ENCODE peak calls at places on chromosomes 7 and 10, in seven cellular contexts. One of them, this sample, is unnamed. For H3K36me3 and H3K4me1, the result is how much of the 10 kb centered on the place peaks cover.

GRCh38 chr7:40059057-40059456 is 75.4 kb downstream of the MPLKIP start:
- DNase-seq in mesendoderm: peak
- DNase-seq in SK-N-SH: no peak
- DNase-seq in effector memory CD4-positive, alpha-beta T cell: no peak
- DNase-seq in upper lobe of right lung: no peak
- DNase-seq in neural progenitor cell: no peak
- DNase-seq in mucosa of descending colon: no peak
- DNase-seq in this sample: peak

GRCh38 chr10:58666024-58666423 is 153.4 kb downstream of the BICC1 start:
- DNase-seq in mesendoderm: no peak
- DNase-seq in SK-N-SH: no peak
- DNase-seq in effector memory CD4-positive, alpha-beta T cell: no peak
- DNase-seq in upper lobe of right lung: no peak
- DNase-seq in neural progenitor cell: no peak
- DNase-seq in mucosa of descending colon: peak
- DNase-seq in this sample: peak

GRCh38 chr7:36100293-36100692 is 52.8 kb upstream of the EEPD1 start:
- DNase-seq in mesendoderm: no peak
- DNase-seq in SK-N-SH: no peak
- DNase-seq in effector memory CD4-positive, alpha-beta T cell: no peak
- DNase-seq in upper lobe of right lung: no peak
- DNase-seq in neural progenitor cell: no peak
- DNase-seq in mucosa of descending colon: no peak
- DNase-seq in this sample: no peak

GRCh38 chr10:105950410-105950809 is 1214.1 kb downstream of the SORCS1 start:
- DNase-seq in mesendoderm: peak
- DNase-seq in SK-N-SH: peak
- DNase-seq in effector memory CD4-positive, alpha-beta T cell: no peak
- DNase-seq in upper lobe of right lung: no peak
- DNase-seq in neural progenitor cell: peak
- DNase-seq in mucosa of descending colon: peak
- DNase-seq in this sample: peak

GRCh38 chr10:73910764-73911552 is at the start of gene PLAU:
- DNase-seq in mesendoderm: peak
- DNase-seq in SK-N-SH: peak
- DNase-seq in effector memory CD4-positive, alpha-beta T cell: peak
- DNase-seq in upper lobe of right lung: peak
- DNase-seq in neural progenitor cell: peak
- DNase-seq in mucosa of descending colon: peak
- DNase-seq in this sample: peak

GRCh38 chr7:94145602-94146001 is 141.4 kb upstream of the BET1 start:
- DNase-seq in mesendoderm: no peak
- DNase-seq in SK-N-SH: no peak
- DNase-seq in effector memory CD4-positive, alpha-beta T cell: no peak
- DNase-seq in upper lobe of right lung: no peak
- DNase-seq in neural progenitor cell: no peak
- DNase-seq in mucosa of descending colon: no peak
- DNase-seq in this sample: no peak

GRCh38 chr7:7098280-7098818 is 84.0 kb upstream of the C1GALT1 start:
- DNase-seq in mesendoderm: peak
- DNase-seq in SK-N-SH: no peak
- DNase-seq in effector memory CD4-positive, alpha-beta T cell: no peak
- DNase-seq in upper lobe of right lung: no peak
- DNase-seq in neural progenitor cell: no peak
- DNase-seq in mucosa of descending colon: no peak
- DNase-seq in this sample: no peak

GRCh38 chr10:117807441-117807840 is 239.3 kb downstream of the RAB11FIP2 start:
- DNase-seq in mesendoderm: no peak
- DNase-seq in SK-N-SH: no peak
- DNase-seq in effector memory CD4-positive, alpha-beta T cell: no peak
- DNase-seq in upper lobe of right lung: no peak
- DNase-seq in neural progenitor cell: no peak
- DNase-seq in mucosa of descending colon: no peak
- DNase-seq in this sample: no peak

GRCh38 chr10:96975083-96975482 is 143.0 kb downstream of the LCOR start:
- DNase-seq in mesendoderm: no peak
- DNase-seq in SK-N-SH: no peak
- DNase-seq in effector memory CD4-positive, alpha-beta T cell: no peak
- DNase-seq in upper lobe of right lung: no peak
- DNase-seq in neural progenitor cell: no peak
- DNase-seq in mucosa of descending colon: no peak
- DNase-seq in this sample: peak

GRCh38 chr7:29156798-29157461 is 10.6 kb upstream of the CPVL start:
- DNase-seq in mesendoderm: peak
- DNase-seq in SK-N-SH: peak
- DNase-seq in effector memory CD4-positive, alpha-beta T cell: no peak
- DNase-seq in upper lobe of right lung: no peak
- DNase-seq in neural progenitor cell: peak
- DNase-seq in mucosa of descending colon: no peak
- DNase-seq in this sample: no peak

GRCh38 chr10:101856626-101857025 is 13.0 kb upstream of the KCNIP2 start:
- DNase-seq in mesendoderm: no peak
- DNase-seq in SK-N-SH: no peak
- DNase-seq in effector memory CD4-positive, alpha-beta T cell: no peak
- DNase-seq in upper lobe of right lung: no peak
- DNase-seq in neural progenitor cell: no peak
- DNase-seq in mucosa of descending colon: no peak
- DNase-seq in this sample: no peak

GRCh38 chr10:77977975-77978759 is 51.1 kb downstream of the POLR3A start:
- DNase-seq in mesendoderm: no peak
- DNase-seq in SK-N-SH: no peak
- DNase-seq in effector memory CD4-positive, alpha-beta T cell: no peak
- DNase-seq in upper lobe of right lung: no peak
- DNase-seq in neural progenitor cell: no peak
- DNase-seq in mucosa of descending colon: no peak
- DNase-seq in this sample: no peak

GRCh38 chr7:86932038-86932512 is 127.4 kb downstream of the ELAPOR2 start:
- DNase-seq in mesendoderm: peak
- DNase-seq in SK-N-SH: no peak
- DNase-seq in effector memory CD4-positive, alpha-beta T cell: no peak
- DNase-seq in upper lobe of right lung: no peak
- DNase-seq in neural progenitor cell: no peak
- DNase-seq in mucosa of descending colon: no peak
- DNase-seq in this sample: no peak

GRCh38 chr10:13349776-13350274 is 1.7 kb upstream of the SEPHS1 start:
- DNase-seq in mesendoderm: peak
- DNase-seq in SK-N-SH: peak
- DNase-seq in effector memory CD4-positive, alpha-beta T cell: no peak
- DNase-seq in upper lobe of right lung: peak
- DNase-seq in neural progenitor cell: peak
- DNase-seq in mucosa of descending colon: peak
- DNase-seq in this sample: peak

GRCh38 chr7:71221549-71221948 is 89.6 kb downstream of the GALNT17 start:
- DNase-seq in mesendoderm: no peak
- DNase-seq in SK-N-SH: no peak
- DNase-seq in effector memory CD4-positive, alpha-beta T cell: no peak
- DNase-seq in upper lobe of right lung: no peak
- DNase-seq in neural progenitor cell: no peak
- DNase-seq in mucosa of descending colon: no peak
- DNase-seq in this sample: no peak

GRCh38 chr7:77321300-77321699 is 94.8 kb downstream of the GSAP start:
- DNase-seq in mesendoderm: no peak
- DNase-seq in SK-N-SH: no peak
- DNase-seq in effector memory CD4-positive, alpha-beta T cell: no peak
- DNase-seq in upper lobe of right lung: no peak
- DNase-seq in neural progenitor cell: no peak
- DNase-seq in mucosa of descending colon: no peak
- DNase-seq in this sample: no peak

GRCh38 chr7:127348247-127348631 is 44.3 kb downstream of the ZNF800 start:
- DNase-seq in mesendoderm: no peak
- DNase-seq in SK-N-SH: no peak
- DNase-seq in effector memory CD4-positive, alpha-beta T cell: no peak
- DNase-seq in upper lobe of right lung: no peak
- DNase-seq in neural progenitor cell: no peak
- DNase-seq in mucosa of descending colon: no peak
- DNase-seq in this sample: no peak

GRCh38 chr7:8282162-8282561 is 20.2 kb upstream of the ICA1 start:
- DNase-seq in mesendoderm: no peak
- DNase-seq in SK-N-SH: no peak
- DNase-seq in effector memory CD4-positive, alpha-beta T cell: no peak
- DNase-seq in upper lobe of right lung: no peak
- DNase-seq in neural progenitor cell: no peak
- DNase-seq in mucosa of descending colon: no peak
- DNase-seq in this sample: no peak

GRCh38 chr7:98229991-98230745 is 18.9 kb downstream of the BHLHA15 start:
- DNase-seq in mesendoderm: no peak
- DNase-seq in SK-N-SH: peak
- DNase-seq in effector memory CD4-positive, alpha-beta T cell: no peak
- DNase-seq in upper lobe of right lung: no peak
- DNase-seq in neural progenitor cell: no peak
- DNase-seq in mucosa of descending colon: no peak
- DNase-seq in this sample: no peak

GRCh38 chr7:98232276-98232585 is 19.8 kb downstream of the TECPR1 start:
- DNase-seq in mesendoderm: no peak
- DNase-seq in SK-N-SH: peak
- DNase-seq in effector memory CD4-positive, alpha-beta T cell: no peak
- DNase-seq in upper lobe of right lung: no peak
- DNase-seq in neural progenitor cell: no peak
- DNase-seq in mucosa of descending colon: no peak
- DNase-seq in this sample: no peak

GRCh38 chr7:98232799-98233198 is 19.2 kb downstream of the TECPR1 start:
- DNase-seq in mesendoderm: no peak
- DNase-seq in SK-N-SH: no peak
- DNase-seq in effector memory CD4-positive, alpha-beta T cell: no peak
- DNase-seq in upper lobe of right lung: no peak
- DNase-seq in neural progenitor cell: no peak
- DNase-seq in mucosa of descending colon: no peak
- DNase-seq in this sample: no peak

GRCh38 chr7:98230746-98231471 is 19.7 kb downstream of the BHLHA15 start:
- DNase-seq in mesendoderm: no peak
- DNase-seq in SK-N-SH: peak
- DNase-seq in effector memory CD4-positive, alpha-beta T cell: no peak
- DNase-seq in upper lobe of right lung: no peak
- DNase-seq in neural progenitor cell: no peak
- DNase-seq in mucosa of descending colon: no peak
- DNase-seq in this sample: no peak

GRCh38 chr7:98231489-98232275 is 20.4 kb downstream of the TECPR1 start:
- DNase-seq in mesendoderm: no peak
- DNase-seq in SK-N-SH: peak
- DNase-seq in effector memory CD4-positive, alpha-beta T cell: no peak
- DNase-seq in upper lobe of right lung: no peak
- DNase-seq in neural progenitor cell: no peak
- DNase-seq in mucosa of descending colon: no peak
- DNase-seq in this sample: no peak
- H3K36me3 ChIP-seq in mesendoderm: under half
- H3K36me3 ChIP-seq in SK-N-SH: under half
- H3K36me3 ChIP-seq in effector memory CD4-positive, alpha-beta T cell: under half
- H3K36me3 ChIP-seq in upper lobe of right lung: under half
- H3K36me3 ChIP-seq in neural progenitor cell: under half
- H3K36me3 ChIP-seq in mucosa of descending colon: under half
- H3K36me3 ChIP-seq in this sample: under half

GRCh38 chr7:149304006-149304405 is 42.0 kb downstream of the ZNF783 start:
- DNase-seq in mesendoderm: no peak
- DNase-seq in SK-N-SH: no peak
- DNase-seq in effector memory CD4-positive, alpha-beta T cell: no peak
- DNase-seq in upper lobe of right lung: no peak
- DNase-seq in neural progenitor cell: no peak
- DNase-seq in mucosa of descending colon: no peak
- DNase-seq in this sample: no peak
- H3K4me1 ChIP-seq in mesendoderm: under half
- H3K4me1 ChIP-seq in SK-N-SH: under half
- H3K4me1 ChIP-seq in effector memory CD4-positive, alpha-beta T cell: under half
- H3K4me1 ChIP-seq in upper lobe of right lung: under half
- H3K4me1 ChIP-seq in neural progenitor cell: under half
- H3K4me1 ChIP-seq in mucosa of descending colon: under half
- H3K4me1 ChIP-seq in this sample: under half

GRCh38 chr7:5708271-5708670 is 73.2 kb downstream of the RNF216 start:
- DNase-seq in mesendoderm: no peak
- DNase-seq in SK-N-SH: no peak
- DNase-seq in effector memory CD4-positive, alpha-beta T cell: no peak
- DNase-seq in upper lobe of right lung: no peak
- DNase-seq in neural progenitor cell: no peak
- DNase-seq in mucosa of descending colon: no peak
- DNase-seq in this sample: no peak

GRCh38 chr7:5711419-5711818 is 70.0 kb downstream of the RNF216 start:
- DNase-seq in mesendoderm: no peak
- DNase-seq in SK-N-SH: no peak
- DNase-seq in effector memory CD4-positive, alpha-beta T cell: no peak
- DNase-seq in upper lobe of right lung: no peak
- DNase-seq in neural progenitor cell: no peak
- DNase-seq in mucosa of descending colon: no peak
- DNase-seq in this sample: no peak

GRCh38 chr7:5713124-5713912 is 68.1 kb downstream of the RNF216 start:
- DNase-seq in mesendoderm: peak
- DNase-seq in SK-N-SH: no peak
- DNase-seq in effector memory CD4-positive, alpha-beta T cell: no peak
- DNase-seq in upper lobe of right lung: no peak
- DNase-seq in neural progenitor cell: no peak
- DNase-seq in mucosa of descending colon: no peak
- DNase-seq in this sample: no peak

GRCh38 chr7:5712566-5712965 is 68.9 kb downstream of the RNF216 start:
- DNase-seq in mesendoderm: no peak
- DNase-seq in SK-N-SH: no peak
- DNase-seq in effector memory CD4-positive, alpha-beta T cell: no peak
- DNase-seq in upper lobe of right lung: no peak
- DNase-seq in neural progenitor cell: no peak
- DNase-seq in mucosa of descending colon: no peak
- DNase-seq in this sample: no peak

DNA sequence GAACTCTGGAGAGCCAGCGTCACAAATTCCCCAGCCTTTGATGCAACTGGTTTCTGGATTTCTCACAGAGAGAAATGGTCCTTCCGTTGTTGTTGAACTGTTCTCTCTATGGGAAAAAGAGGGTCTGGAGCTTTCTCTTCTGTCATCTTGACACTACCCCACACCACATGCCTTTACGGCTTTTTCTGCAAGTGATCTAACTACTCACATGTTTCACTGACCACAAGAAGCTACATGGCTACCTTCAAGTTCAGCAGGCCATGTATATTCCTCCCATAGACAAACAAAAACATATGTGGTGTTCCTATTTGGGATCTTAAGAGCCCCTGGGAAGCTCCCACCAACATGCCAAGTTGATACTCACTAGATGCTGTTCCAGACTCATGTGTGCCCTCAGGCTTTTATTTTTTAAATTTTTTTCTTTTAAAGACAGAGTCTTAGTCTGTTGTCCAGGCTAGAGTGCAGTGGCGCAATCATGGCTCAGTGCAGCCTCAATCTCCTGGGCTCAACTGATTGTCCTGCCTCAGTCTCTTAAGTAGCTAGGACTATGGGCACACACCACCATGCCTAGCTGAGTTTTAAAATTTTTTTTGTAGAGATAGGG is 72.0 kb downstream of the RNF216 start:
- DNase-seq in mesendoderm: no peak
- DNase-seq in SK-N-SH: no peak
- DNase-seq in effector memory CD4-positive, alpha-beta T cell: no peak
- DNase-seq in upper lobe of right lung: no peak
- DNase-seq in neural progenitor cell: no peak
- DNase-seq in mucosa of descending colon: no peak
- DNase-seq in this sample: no peak
- H3K36me3 ChIP-seq in mesendoderm: under half
- H3K36me3 ChIP-seq in SK-N-SH: half or more
- H3K36me3 ChIP-seq in effector memory CD4-positive, alpha-beta T cell: half or more
- H3K36me3 ChIP-seq in upper lobe of right lung: half or more
- H3K36me3 ChIP-seq in neural progenitor cell: under half
- H3K36me3 ChIP-seq in mucosa of descending colon: under half
- H3K36me3 ChIP-seq in this sample: under half

DNA sequence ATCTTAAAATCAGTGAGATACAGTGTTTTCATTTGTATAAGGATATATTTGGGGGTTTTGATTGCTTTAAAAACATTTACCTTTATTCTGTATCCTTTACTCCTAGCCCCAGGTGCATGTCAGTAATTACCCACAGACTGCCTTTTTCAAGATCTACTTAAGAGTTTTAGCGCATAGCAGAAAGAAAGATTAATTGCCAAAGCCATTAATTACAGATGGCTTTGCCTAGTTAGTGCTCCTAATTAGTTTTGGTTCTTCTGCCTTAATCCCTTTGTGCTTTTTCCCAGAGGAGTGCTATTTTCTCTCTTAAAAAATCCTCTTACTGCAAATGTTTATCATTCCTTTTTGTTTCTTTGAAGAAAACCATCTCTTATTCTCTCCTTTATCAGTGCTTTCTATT is 122.8 kb downstream of the MAPK8 start:
- DNase-seq in mesendoderm: no peak
- DNase-seq in SK-N-SH: no peak
- DNase-seq in effector memory CD4-positive, alpha-beta T cell: no peak
- DNase-seq in upper lobe of right lung: no peak
- DNase-seq in neural progenitor cell: peak
- DNase-seq in mucosa of descending colon: no peak
- DNase-seq in this sample: no peak
- H3K4me1 ChIP-seq in mesendoderm: under half
- H3K4me1 ChIP-seq in SK-N-SH: under half
- H3K4me1 ChIP-seq in effector memory CD4-positive, alpha-beta T cell: under half
- H3K4me1 ChIP-seq in upper lobe of right lung: under half
- H3K4me1 ChIP-seq in neural progenitor cell: under half
- H3K4me1 ChIP-seq in mucosa of descending colon: under half
- H3K4me1 ChIP-seq in this sample: under half